ENCODE peak calls at places on chromosomes 1 and 21, in six cellular contexts. R is fibroblast of lung, Y is GM12878, H is cardiac muscle cell, W is tibial nerve, Z is heart right ventricle. X is an unnamed sample. For H3K4me1, the result is how much of the 10 kb centered on the place peaks cover.

GRCh38 chr1:46179138-46180081 is 3.1 kb upstream of the P3R3URF start:
- DNase-seq in W (peak), R (peak), Z (peak), Y (no peak), H (peak), X (peak)

GRCh38 chr1:64572222-64572900 is 102.4 kb downstream of the CACHD1 start:
- DNase-seq in W (no peak), H (no peak), Y (no peak), R (no peak), Z (no peak), X (no peak)

GRCh38 chr21:41426656-41427311 is 745 bp downstream of the MX1 start:
- DNase-seq in W (no peak), Z (no peak), Y (no peak), R (no peak), H (no peak), X (no peak)

GRCh38 chr1:201877877-201878339 is 10.8 kb upstream of the SHISA4 start:
- DNase-seq in Z (peak), H (peak), Y (no peak), W (peak), R (peak), X (peak)

GRCh38 chr1:84300991-84301758 is at the start of gene SAMD13:
- DNase-seq in Y (peak), Z (peak), H (peak), W (peak), R (peak), X (no peak)

GRCh38 chr1:170634293-170634692 is 29.6 kb upstream of the PRRX1 start:
- DNase-seq in Y (no peak), R (peak), H (peak), Z (no peak), W (no peak), X (no peak)

GRCh38 chr1:42334240-42335049 is 590 bp downstream of the FOXJ3 start:
- DNase-seq in H (peak), Z (peak), Y (no peak), R (peak), W (peak), X (peak)

GRCh38 chr1:23092447-23092846 is 73.2 kb downstream of the KDM1A start:
- DNase-seq in R (no peak), H (no peak), W (no peak), Z (no peak), Y (no peak), X (no peak)

GRCh38 chr1:229984992-229985985 is 81.7 kb upstream of the GALNT2 start:
- DNase-seq in R (no peak), W (no peak), H (no peak), Y (no peak), Z (no peak), X (no peak)

GRCh38 chr21:31974454-31974985 is 101.7 kb downstream of the HUNK start:
- DNase-seq in H (no peak), Z (no peak), R (no peak), W (no peak), Y (no peak), X (no peak)

GRCh38 chr1:28914228-28915035 is at the start of gene EPB41:
- DNase-seq in Z (peak), H (peak), W (peak), R (peak), Y (peak), X (peak)

GRCh38 chr1:62682531-62682930 is 5.7 kb downstream of the DOCK7 start:
- DNase-seq in W (no peak), R (peak), H (peak), Y (no peak), Z (no peak), X (no peak)

GRCh38 chr21:38621132-38621531 is 122.9 kb upstream of the ERG start:
- DNase-seq in Y (no peak), H (no peak), Z (no peak), R (no peak), W (no peak), X (no peak)

GRCh38 chr1:165288301-165289120 is 68.0 kb downstream of the LMX1A start:
- DNase-seq in R (no peak), Z (no peak), H (peak), W (no peak), Y (no peak), X (no peak)

GRCh38 chr21:44583800-44584147 is 3.4 kb upstream of the KRTAP10-5 start:
- DNase-seq in W (no peak), H (no peak), Z (no peak), R (no peak), Y (no peak), X (no peak)

GRCh38 chr1:109790735-109791494 is 27.2 kb upstream of the EPS8L3 start:
- DNase-seq in W (no peak), H (peak), R (peak), Y (peak), Z (peak), X (no peak)

GRCh38 chr1:111392460-111392945 is 35.0 kb downstream of the OVGP1 start:
- DNase-seq in Y (no peak), W (no peak), R (no peak), H (no peak), Z (no peak), X (no peak)

GRCh38 chr1:183043872-183044859 is 20.9 kb downstream of the LAMC1 start:
- DNase-seq in H (no peak), Z (no peak), W (no peak), R (peak), Y (no peak), X (no peak)

GRCh38 chr21:39217356-39218081 is 34.3 kb upstream of the PSMG1 start:
- DNase-seq in W (no peak), R (no peak), Y (no peak), Z (no peak), H (no peak), X (no peak)

GRCh38 chr1:111253876-111254275 is 26.4 kb downstream of the CHI3L2 start:
- DNase-seq in W (no peak), Y (no peak), H (no peak), Z (no peak), R (no peak), X (no peak)

GRCh38 chr1:19648689-19649088 is 4.6 kb downstream of the NBL1 start:
- DNase-seq in Y (no peak), W (no peak), H (no peak), R (peak), Z (no peak), X (no peak)

GRCh38 chr1:12658531-12659453 is 14.9 kb downstream of the AADACL4 start:
- DNase-seq in Y (peak), Z (peak), H (peak), R (peak), W (peak), X (peak)

GRCh38 chr1:204285438-204286322 is 71.9 kb upstream of the GOLT1A start:
- DNase-seq in R (no peak), H (no peak), Z (no peak), W (no peak), Y (no peak), X (peak)

GRCh38 chr1:19661721-19662228 is 2.9 kb upstream of the HTR6 start:
- DNase-seq in W (peak), H (peak), R (peak), Z (no peak), Y (no peak), X (no peak)

GRCh38 chr1:176540428-176540827 is 77.5 kb downstream of the PAPPA2 start:
- DNase-seq in H (no peak), Y (no peak), Z (no peak), R (no peak), W (no peak), X (no peak)

GRCh38 chr1:198295186-198295585 is 138.4 kb downstream of the NEK7 start:
- DNase-seq in W (no peak), H (no peak), Z (no peak), R (no peak), Y (no peak), X (no peak)

GRCh38 chr1:237012789-237013383 is 8.6 kb upstream of the MT1HL1 start:
- DNase-seq in H (peak), W (no peak), R (peak), Y (no peak), Z (peak), X (no peak)

GRCh38 chr1:153510984-153511410 is 24.8 kb downstream of the S100A6 start:
- DNase-seq in R (peak), H (peak), Y (no peak), Z (peak), W (peak), X (peak)

GRCh38 chr1:224786533-224787249 is 142.8 kb upstream of the DNAH14 start:
- DNase-seq in R (peak), Z (no peak), Y (no peak), H (no peak), W (no peak), X (no peak)

GRCh38 chr1:234541281-234541975 is 62.4 kb upstream of the TARBP1 start:
- DNase-seq in Z (no peak), Y (no peak), W (no peak), R (peak), H (peak), X (no peak)

GRCh38 chr1:77222496-77222895 is 3.3 kb upstream of the PIGK start:
- DNase-seq in Y (no peak), Z (no peak), R (no peak), H (no peak), W (no peak), X (no peak)

GRCh38 chr1:216750962-216751361 is 27.7 kb upstream of the ESRRG start:
- DNase-seq in R (no peak), Z (no peak), W (no peak), H (no peak), Y (no peak), X (no peak)

GRCh38 chr1:216749219-216749618 is 26.0 kb upstream of the ESRRG start:
- DNase-seq in Y (no peak), R (no peak), H (no peak), Z (no peak), W (no peak), X (no peak)

DNA sequence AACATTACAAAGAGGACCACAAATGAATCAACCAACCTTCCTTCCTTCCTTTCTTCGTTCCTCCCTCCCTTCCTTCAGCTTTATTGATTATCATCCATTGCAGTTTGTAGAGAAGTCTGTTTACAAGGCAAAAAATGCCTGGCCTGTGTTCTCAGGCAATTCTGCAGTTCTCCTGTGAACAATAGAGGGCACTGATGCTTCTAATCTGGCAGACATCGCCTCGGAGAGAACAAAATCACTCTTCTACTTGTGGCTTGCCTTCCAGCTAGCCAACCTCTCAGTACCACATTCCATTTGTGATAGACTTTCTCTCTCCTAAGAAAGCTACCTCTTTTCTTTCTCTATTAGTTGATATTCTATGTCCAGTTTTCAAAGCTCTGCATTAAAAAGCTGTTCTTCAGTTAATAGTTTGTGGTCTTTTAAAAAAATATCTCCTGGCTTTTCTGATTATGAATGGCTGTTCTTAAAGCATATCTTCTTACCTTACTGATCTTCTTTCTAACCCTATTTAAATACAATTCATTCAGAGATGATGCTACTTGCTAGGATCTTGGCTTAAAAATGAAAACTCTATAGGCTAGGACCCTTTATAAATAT is 26.9 kb upstream of the ESRRG start:
- DNase-seq in R (peak), H (peak), Z (peak), W (peak), Y (no peak), X (peak)
- TF ChIP-seq CTCF in R (peak), H (peak), Z (peak), W (peak), Y (peak), X (peak)

GRCh38 chr1:115676498-115677171 is 34.9 kb downstream of the VANGL1 start:
- DNase-seq in Y (no peak), W (no peak), Z (no peak), R (peak), H (no peak), X (no peak)
- H3K4me1 ChIP-seq in Y (under half), W (under half), Z (half or more), R (under half), H (under half), X (under half)

GRCh38 chr1:27372808-27373690 is 1.6 kb downstream of the FCN3 start:
- DNase-seq in H (peak), W (no peak), Y (no peak), Z (no peak), R (no peak), X (no peak)
- TF ChIP-seq CTCF in H (peak), W (no peak), Y (no peak), Z (no peak), R (no peak), X (no peak)

DNA sequence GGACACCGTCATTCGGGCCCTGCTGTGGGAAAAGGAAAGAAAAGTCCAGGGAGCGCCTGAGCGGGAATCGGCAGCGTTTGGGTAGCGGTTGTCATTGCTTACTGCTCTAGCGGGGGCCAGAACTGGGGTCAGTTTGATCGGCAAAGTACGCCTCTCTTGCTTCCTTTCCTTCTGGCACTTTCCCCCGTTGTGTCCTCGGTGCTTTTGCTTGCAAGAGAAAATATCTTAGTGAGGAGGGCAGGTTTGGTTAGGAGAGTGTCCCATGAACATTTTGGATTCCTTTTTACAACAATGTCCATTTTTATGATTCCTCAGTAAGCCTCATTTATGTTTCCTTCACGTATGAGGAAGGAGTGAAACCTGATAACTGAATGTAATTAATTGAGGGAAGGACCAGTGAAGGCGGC is 673 bp downstream of the ST3GAL3 start:
- DNase-seq in Z (no peak), W (no peak), Y (no peak), R (no peak), H (no peak), X (no peak)
- H3K4me1 ChIP-seq in Z (under half), W (under half), Y (under half), R (under half), H (under half), X (under half)

GRCh38 chr1:53431244-53431643 is 28.0 kb upstream of the DMRTB1 start:
- DNase-seq in H (no peak), Z (no peak), Y (no peak), R (no peak), W (no peak), X (no peak)

GRCh38 chr1:53435151-53435550 is 24.0 kb upstream of the DMRTB1 start:
- DNase-seq in Y (no peak), R (no peak), Z (no peak), H (no peak), W (no peak), X (no peak)

GRCh38 chr1:53430779-53431178 is 28.4 kb upstream of the DMRTB1 start:
- DNase-seq in Y (no peak), R (no peak), W (no peak), H (no peak), Z (no peak), X (no peak)

GRCh38 chr1:53431725-53432306 is 27.4 kb upstream of the DMRTB1 start:
- DNase-seq in Y (no peak), Z (no peak), W (no peak), H (no peak), R (no peak), X (no peak)

DNA sequence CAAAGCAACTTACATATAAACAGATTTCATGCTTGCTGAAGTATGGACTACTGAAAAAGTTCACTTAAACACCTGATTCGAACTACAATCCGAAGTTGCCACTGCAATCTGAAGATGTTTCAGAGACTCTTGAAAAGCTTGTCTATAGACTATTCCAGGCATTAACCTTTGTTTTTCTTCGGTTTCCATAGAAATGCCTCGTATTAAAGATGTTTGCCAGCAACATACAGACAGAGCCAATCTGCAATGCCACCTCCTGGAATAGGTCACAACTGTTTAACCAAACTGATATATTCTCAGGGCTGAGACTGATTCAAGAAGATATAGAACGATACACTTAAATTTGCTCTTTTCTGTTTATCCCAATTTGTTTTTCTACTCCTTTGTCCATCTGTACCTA is 28.9 kb upstream of the DMRTB1 start:
- DNase-seq in Z (no peak), W (no peak), Y (no peak), R (no peak), H (no peak), X (no peak)
- TF ChIP-seq CTCF in Z (no peak), W (no peak), Y (no peak), R (no peak), H (no peak), X (no peak)

DNA sequence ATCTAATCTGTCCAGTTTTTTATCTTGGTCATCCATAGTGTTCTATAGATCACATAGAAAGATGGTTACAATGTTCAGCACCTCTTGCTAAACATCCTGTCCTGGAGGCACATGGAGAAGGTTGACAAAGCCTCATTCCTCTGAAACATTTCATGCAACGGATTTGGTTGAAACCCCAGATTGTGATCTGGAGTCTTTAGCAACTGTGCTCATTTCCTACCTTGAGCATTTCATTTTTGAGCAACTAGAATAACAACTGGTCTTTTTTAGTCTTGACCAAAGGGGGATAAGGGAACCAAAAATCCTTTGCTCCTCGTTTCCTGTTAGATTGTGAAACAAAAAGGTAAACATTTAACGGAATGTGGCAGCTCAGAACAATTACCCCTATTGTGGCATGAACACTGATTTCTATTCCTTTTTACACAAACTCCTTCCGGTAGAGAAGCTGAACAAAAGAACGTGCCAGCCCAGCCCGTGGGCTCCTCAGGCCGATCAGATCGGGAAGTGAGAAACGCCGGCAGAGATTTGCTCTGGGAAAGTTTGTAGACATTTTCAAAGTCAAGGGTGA is 94.7 kb upstream of the ERRFI1 start:
- DNase-seq in W (no peak), Y (peak), R (peak), Z (no peak), H (peak), X (peak)
- H3K4me1 ChIP-seq in W (half or more), Y (under half), R (under half), Z (half or more), H (under half), X (half or more)

GRCh38 chr1:5119496-5120234 is 465.3 kb downstream of the AJAP1 start:
- DNase-seq in Z (no peak), R (no peak), W (no peak), Y (no peak), H (no peak), X (no peak)
- TF ChIP-seq CTCF in Z (no peak), R (no peak), W (no peak), Y (no peak), H (no peak), X (no peak)

DNA sequence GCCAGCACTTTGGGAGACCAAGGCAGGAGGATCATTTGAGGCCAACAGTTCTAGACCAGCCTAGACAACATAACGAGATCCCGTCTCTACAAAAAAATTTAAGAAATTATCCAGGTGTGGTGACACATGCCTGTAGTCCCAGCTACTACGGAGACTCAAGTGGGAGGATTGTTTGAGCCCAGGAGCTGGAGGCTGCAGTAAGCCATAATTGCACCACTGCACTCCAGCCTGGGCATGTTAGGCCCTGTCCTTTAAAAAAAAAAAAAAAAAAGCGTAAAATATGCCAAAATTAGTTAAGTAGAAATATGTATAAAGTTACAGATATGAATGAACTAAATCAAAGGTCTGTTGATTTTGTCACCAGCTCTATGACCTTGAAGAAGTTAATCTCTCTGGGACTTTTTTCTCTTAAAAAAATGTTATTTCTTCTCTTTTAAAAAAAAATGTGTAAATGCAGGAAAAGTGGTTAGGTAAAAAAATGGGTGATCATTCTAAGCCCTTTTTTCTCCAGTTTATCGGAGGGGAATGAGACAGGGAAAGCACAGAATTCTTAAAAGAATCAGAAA is 7.0 kb downstream of the EGLN1 start:
- DNase-seq in Z (no peak), R (no peak), Y (no peak), H (no peak), W (no peak), X (no peak)
- H3K4me1 ChIP-seq in Z (half or more), R (under half), Y (under half), H (half or more), W (under half), X (under half)

DNA sequence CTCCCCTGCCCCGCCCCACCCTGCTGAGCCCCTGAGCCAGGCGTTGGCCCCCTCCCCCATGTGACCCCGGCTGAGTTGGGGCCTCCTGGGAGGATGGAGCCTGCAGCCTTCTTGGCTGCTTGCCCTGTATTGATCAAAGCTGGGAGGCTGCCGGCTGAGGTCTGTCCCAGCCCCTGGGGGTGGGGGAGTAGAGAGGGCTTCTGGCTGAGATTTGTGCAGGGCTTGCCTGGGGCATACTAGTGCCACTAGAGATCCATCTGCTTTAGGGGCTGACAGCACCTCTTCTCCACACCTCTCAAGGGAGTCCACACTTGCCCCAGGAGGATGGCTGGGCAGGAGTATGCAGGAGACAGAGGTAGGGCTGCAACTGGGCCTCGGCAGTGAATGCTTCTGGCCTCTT is 53.5 kb upstream of the SSBP3 start:
- DNase-seq in Z (no peak), W (no peak), Y (no peak), H (no peak), R (no peak), X (no peak)
- TF ChIP-seq CTCF in Z (no peak), W (no peak), Y (no peak), H (no peak), R (no peak), X (no peak)

X was measured in Caco-2.